ENCODE peak calls at places on chromosome 20, in four cellular contexts. E is GM12878, F is HepG2, O is K562. D is an unnamed sample.

GRCh38 chr20:41837669-41838224 is 219.6 kb upstream of the CHD6 start:
- DNase-seq in E (no peak), F (no peak), O (no peak), D (no peak)

GRCh38 chr20:50372770-50373088 is 137.5 kb upstream of the PTPN1 start:
- DNase-seq in E (no peak), F (peak; percentile 80), O (no peak), D (no peak)

GRCh38 chr20:61821698-61822097 is 244.0 kb downstream of the TAF4 start:
- DNase-seq in E (no peak), F (no peak), O (no peak), D (no peak)

GRCh38 chr20:3778976-3779375 is 2.3 kb downstream of the SPEF1 start:
- DNase-seq in E (no peak), F (no peak), O (no peak), D (no peak)

GRCh38 chr20:62723768-62724420 is 15.3 kb downstream of the NTSR1 start:
- DNase-seq in E (no peak), F (no peak), O (no peak), D (no peak)

GRCh38 chr20:6769953-6770831 is 2.7 kb downstream of the BMP2 start:
- DNase-seq in E (no peak), F (no peak), O (no peak), D (no peak)

GRCh38 chr20:38293490-38294333 is 10.2 kb upstream of the BPI start:
- DNase-seq in E (no peak), F (no peak), O (no peak), D (no peak)

GRCh38 chr20:45924391-45925261 is 9.9 kb upstream of the PCIF1 start:
- DNase-seq in E (no peak), F (peak; percentile 66), O (no peak), D (no peak)

GRCh38 chr20:36268501-36269342 is 32.4 kb downstream of the AAR2 start:
- DNase-seq in E (no peak), F (no peak), O (no peak), D (no peak)

GRCh38 chr20:18543932-18544331 is 23.3 kb upstream of the SMIM26 start:
- DNase-seq in E (no peak), F (no peak), O (no peak), D (no peak)

GRCh38 chr20:18831830-18832229 is 18.2 kb downstream of the SCP2D1 start:
- DNase-seq in E (no peak), F (no peak), O (peak; percentile 1), D (no peak)

GRCh38 chr20:17488916-17489600 is 42.1 kb downstream of the BFSP1 start:
- DNase-seq in E (no peak), F (no peak), O (no peak), D (no peak)

GRCh38 chr20:10110151-10110550 is 75.4 kb downstream of the ANKEF1 start:
- DNase-seq in E (no peak), F (no peak), O (no peak), D (no peak)

GRCh38 chr20:25194333-25194972 is 1.1 kb upstream of the ENTPD6 start:
- DNase-seq in E (no peak), F (no peak), O (no peak), D (no peak)

GRCh38 chr20:58094160-58094559 is 134.3 kb downstream of the ANKRD60 start:
- DNase-seq in E (no peak), F (no peak), O (no peak), D (no peak)

GRCh38 chr20:54002741-54003140 is 67.7 kb downstream of the BCAS1 start:
- DNase-seq in E (no peak), F (no peak), O (no peak), D (no peak)

GRCh38 chr20:5731753-5732366 is 18.3 kb upstream of the SHLD1 start:
- DNase-seq in E (no peak), F (no peak), O (no peak), D (no peak)

GRCh38 chr20:31717478-31717946 is 5.2 kb downstream of the BCL2L1 start:
- DNase-seq in E (peak; percentile 68), F (no peak), O (no peak), D (no peak)

GRCh38 chr20:36408219-36408618 is 102.1 kb downstream of the DLGAP4 start:
- DNase-seq in E (no peak), F (peak; percentile 26), O (peak; percentile 16), D (no peak)

GRCh38 chr20:53735536-53736050 is 142.0 kb upstream of the ZNF217 start:
- DNase-seq in E (no peak), F (no peak), O (no peak), D (no peak)

GRCh38 chr20:5168582-5169396 is 42.0 kb downstream of the CDS2 start:
- DNase-seq in E (no peak), F (no peak), O (no peak), D (no peak)

GRCh38 chr20:34522969-34523871 is 7.0 kb downstream of the DYNLRB1 start:
- DNase-seq in E (no peak), F (peak; percentile 83), O (peak; percentile 70), D (peak; percentile 68)

GRCh38 chr20:62631336-62632317 is 10.7 kb upstream of the SLCO4A1 start:
- DNase-seq in E (no peak), F (no peak), O (no peak), D (no peak)

GRCh38 chr20:37335642-37336368 is 10.1 kb upstream of the SRC start:
- DNase-seq in E (no peak), F (peak; percentile 48), O (peak; percentile 45), D (no peak)

GRCh38 chr20:50655325-50655880 is 35.9 kb downstream of the RIPOR3 start:
- DNase-seq in E (no peak), F (no peak), O (no peak), D (no peak)

GRCh38 chr20:24423794-24424307 is 45.6 kb upstream of the SYNDIG1 start:
- DNase-seq in E (no peak), F (no peak), O (no peak), D (no peak)

GRCh38 chr20:41462372-41463161 is 95.9 kb upstream of the EMILIN3 start:
- DNase-seq in E (peak; percentile 26), F (no peak), O (no peak), D (no peak)

GRCh38 chr20:56630086-56630493 is 984 bp downstream of the TFAP2C start:
- DNase-seq in E (no peak), F (no peak), O (peak; percentile 7), D (peak; percentile 87)

GRCh38 chr20:856361-856775 is 22.9 kb downstream of the FAM110A start:
- DNase-seq in E (no peak), F (no peak), O (no peak), D (no peak)

GRCh38 chr20:51815383-51816076 is 13.2 kb upstream of the SALL4 start:
- DNase-seq in E (no peak), F (peak; percentile 53), O (no peak), D (no peak)

GRCh38 chr20:11993886-11994466 is 76.3 kb downstream of the BTBD3 start:
- DNase-seq in E (no peak), F (no peak), O (no peak), D (no peak)

GRCh38 chr20:57509665-57510237 is 15.2 kb downstream of the CTCFL start:
- DNase-seq in E (no peak), F (peak; percentile 35), O (peak; percentile 45), D (peak; percentile 46)

GRCh38 chr20:17504898-17505663 is 26.1 kb downstream of the BFSP1 start:
- DNase-seq in E (peak; percentile 25), F (peak; percentile 64), O (peak; percentile 43), D (peak; percentile 49)

GRCh38 chr20:11672959-11673358 is 244.7 kb upstream of the BTBD3 start:
- DNase-seq in E (no peak), F (no peak), O (no peak), D (no peak)

GRCh38 chr20:13419445-13419844 is 198.4 kb downstream of the ISM1 start:
- DNase-seq in E (no peak), F (no peak), O (no peak), D (no peak)

GRCh38 chr20:57573176-57573575 is 12.3 kb downstream of the PCK1 start:
- DNase-seq in E (no peak), F (no peak), O (no peak), D (no peak)

GRCh38 chr20:50580016-50580747 is 70.0 kb downstream of the PTPN1 start:
- DNase-seq in E (no peak), F (peak; percentile 70), O (peak; percentile 79), D (peak; percentile 80)

GRCh38 chr20:51346686-51347485 is 195.6 kb downstream of the NFATC2 start:
- DNase-seq in E (no peak), F (no peak), O (no peak), D (no peak)

GRCh38 chr20:51734876-51735499 is 33.2 kb downstream of the ATP9A start:
- DNase-seq in E (no peak), F (peak; percentile 67), O (no peak), D (no peak)

GRCh38 chr20:61795669-61796630 is 269.7 kb downstream of the TAF4 start:
- DNase-seq in E (no peak), F (no peak), O (no peak), D (no peak)

GRCh38 chr20:2380601-2381000 is at the start of gene TGM6:
- DNase-seq in E (no peak), F (no peak), O (no peak), D (no peak)

GRCh38 chr20:2382833-2383232 is 2.1 kb downstream of the TGM6 start:
- DNase-seq in E (no peak), F (no peak), O (no peak), D (no peak)

GRCh38 chr20:2378893-2379292 is 1.8 kb upstream of the TGM6 start:
- DNase-seq in E (no peak), F (no peak), O (no peak), D (no peak)

GRCh38 chr20:2381303-2381702 is 602 bp downstream of the TGM6 start:
- DNase-seq in E (no peak), F (no peak), O (no peak), D (no peak)

GRCh38 chr20:2379511-2380229 is 1.0 kb upstream of the TGM6 start:
- DNase-seq in E (no peak), F (no peak), O (no peak), D (no peak)
- TF ChIP-seq TARDBP in E (no peak), F (no peak), O (no peak), D (no peak)

GRCh38 chr20:44331201-44331600 is 5.6 kb upstream of the R3HDML start:
- DNase-seq in E (no peak), F (no peak), O (no peak), D (no peak)
- TF ChIP-seq TARDBP in E (no peak), F (no peak), O (no peak), D (no peak)

GRCh38 chr20:64168381-64169088 is 4.3 kb downstream of the MYT1 start:
- DNase-seq in E (no peak), F (no peak), O (no peak), D (no peak)

GRCh38 chr20:64166712-64167615 is 2.7 kb downstream of the MYT1 start:
- DNase-seq in E (no peak), F (no peak), O (no peak), D (no peak)

GRCh38 chr20:64167676-64168075 is 3.4 kb downstream of the MYT1 start:
- DNase-seq in E (no peak), F (no peak), O (no peak), D (no peak)

GRCh38 chr20:64171211-64171610 is 7.0 kb downstream of the MYT1 start:
- DNase-seq in E (no peak), F (no peak), O (no peak), D (no peak)

GRCh38 chr20:64169089-64169560 is 4.9 kb downstream of the MYT1 start:
- DNase-seq in E (no peak), F (no peak), O (no peak), D (no peak)
- TF ChIP-seq TARDBP in E (no peak), F (no peak), O (no peak), D (no peak)

GRCh38 chr20:22825546-22825945 is 209.6 kb upstream of the SSTR4 start:
- DNase-seq in E (no peak), F (no peak), O (no peak), D (no peak)
- TF ChIP-seq TARDBP in E (no peak), F (no peak), O (no peak), D (no peak)

GRCh38 chr20:59589051-59589450 is 15.3 kb upstream of the PHACTR3 start:
- DNase-seq in E (no peak), F (no peak), O (no peak), D (no peak)
- TF ChIP-seq TARDBP in E (no peak), F (no peak), O (no peak), D (no peak)